ENCODE peak calls at places on chromosome 3, in ten cellular contexts. One of them, this sample, is unnamed.

GRCh38 chr3:121431717-121432517 is 113.9 kb downstream of the POLQ start:
- DNase-seq in IMR-90: peak
- DNase-seq in activated effector memory CD4-positive, alpha-beta T cell treated with anti-CD3 and anti-CD28 coated beads, Interleukin-2, amount 50 U/mL, for 16 hours: peak
- DNase-seq in mucosa of gallbladder: peak
- DNase-seq in activated CD4-positive, alpha-beta T cell treated with anti-CD3 and anti-CD28 coated beads for 24 hours: peak
- DNase-seq in central memory CD4-positive, alpha-beta T cell: peak
- DNase-seq in transverse colon: peak
- DNase-seq in GM23248: peak
- DNase-seq in posterior cingulate gyrus: no peak
- DNase-seq in stimulated activated CD4-positive, alpha-beta T cell treated with anti-CD3 and anti-CD28 coated beads, Interleukin-12 subunit alpha, Interleukin-12 subunit beta, amount 100 ng/mL, for 48 hours: peak
- DNase-seq in this sample: no peak

GRCh38 chr3:176795897-176796296 is 401.4 kb downstream of the TBL1XR1 start:
- DNase-seq in activated CD4-positive, alpha-beta T cell treated with anti-CD3 and anti-CD28 coated beads for 24 hours: no peak
- DNase-seq in stimulated activated CD4-positive, alpha-beta T cell treated with anti-CD3 and anti-CD28 coated beads, Interleukin-12 subunit alpha, Interleukin-12 subunit beta, amount 100 ng/mL, for 48 hours: no peak
- DNase-seq in IMR-90: no peak
- DNase-seq in posterior cingulate gyrus: no peak
- DNase-seq in activated effector memory CD4-positive, alpha-beta T cell treated with anti-CD3 and anti-CD28 coated beads, Interleukin-2, amount 50 U/mL, for 16 hours: no peak
- DNase-seq in central memory CD4-positive, alpha-beta T cell: no peak
- DNase-seq in mucosa of gallbladder: no peak
- DNase-seq in GM23248: peak
- DNase-seq in transverse colon: no peak
- DNase-seq in this sample: peak

GRCh38 chr3:108090066-108090700 is 648 bp downstream of the CD47 start:
- DNase-seq in posterior cingulate gyrus: peak
- DNase-seq in stimulated activated CD4-positive, alpha-beta T cell treated with anti-CD3 and anti-CD28 coated beads, Interleukin-12 subunit alpha, Interleukin-12 subunit beta, amount 100 ng/mL, for 48 hours: peak
- DNase-seq in activated CD4-positive, alpha-beta T cell treated with anti-CD3 and anti-CD28 coated beads for 24 hours: no peak
- DNase-seq in GM23248: peak
- DNase-seq in transverse colon: peak
- DNase-seq in IMR-90: peak
- DNase-seq in central memory CD4-positive, alpha-beta T cell: peak
- DNase-seq in mucosa of gallbladder: peak
- DNase-seq in activated effector memory CD4-positive, alpha-beta T cell treated with anti-CD3 and anti-CD28 coated beads, Interleukin-2, amount 50 U/mL, for 16 hours: peak
- DNase-seq in this sample: no peak

GRCh38 chr3:146503459-146504202 is 34.3 kb upstream of the PLSCR2 start:
- DNase-seq in GM23248: peak
- DNase-seq in posterior cingulate gyrus: no peak
- DNase-seq in activated effector memory CD4-positive, alpha-beta T cell treated with anti-CD3 and anti-CD28 coated beads, Interleukin-2, amount 50 U/mL, for 16 hours: no peak
- DNase-seq in activated CD4-positive, alpha-beta T cell treated with anti-CD3 and anti-CD28 coated beads for 24 hours: no peak
- DNase-seq in mucosa of gallbladder: no peak
- DNase-seq in central memory CD4-positive, alpha-beta T cell: no peak
- DNase-seq in IMR-90: peak
- DNase-seq in stimulated activated CD4-positive, alpha-beta T cell treated with anti-CD3 and anti-CD28 coated beads, Interleukin-12 subunit alpha, Interleukin-12 subunit beta, amount 100 ng/mL, for 48 hours: no peak
- DNase-seq in transverse colon: peak
- DNase-seq in this sample: no peak

GRCh38 chr3:130760922-130761321 is 14.3 kb upstream of the PIK3R4 start:
- DNase-seq in transverse colon: no peak
- DNase-seq in mucosa of gallbladder: no peak
- DNase-seq in posterior cingulate gyrus: no peak
- DNase-seq in IMR-90: no peak
- DNase-seq in stimulated activated CD4-positive, alpha-beta T cell treated with anti-CD3 and anti-CD28 coated beads, Interleukin-12 subunit alpha, Interleukin-12 subunit beta, amount 100 ng/mL, for 48 hours: no peak
- DNase-seq in activated CD4-positive, alpha-beta T cell treated with anti-CD3 and anti-CD28 coated beads for 24 hours: no peak
- DNase-seq in activated effector memory CD4-positive, alpha-beta T cell treated with anti-CD3 and anti-CD28 coated beads, Interleukin-2, amount 50 U/mL, for 16 hours: no peak
- DNase-seq in GM23248: peak
- DNase-seq in central memory CD4-positive, alpha-beta T cell: no peak
- DNase-seq in this sample: no peak

GRCh38 chr3:98114264-98114663 is 16.3 kb upstream of the OR5H1 start:
- DNase-seq in posterior cingulate gyrus: no peak
- DNase-seq in transverse colon: no peak
- DNase-seq in mucosa of gallbladder: no peak
- DNase-seq in stimulated activated CD4-positive, alpha-beta T cell treated with anti-CD3 and anti-CD28 coated beads, Interleukin-12 subunit alpha, Interleukin-12 subunit beta, amount 100 ng/mL, for 48 hours: no peak
- DNase-seq in activated CD4-positive, alpha-beta T cell treated with anti-CD3 and anti-CD28 coated beads for 24 hours: no peak
- DNase-seq in GM23248: no peak
- DNase-seq in IMR-90: no peak
- DNase-seq in activated effector memory CD4-positive, alpha-beta T cell treated with anti-CD3 and anti-CD28 coated beads, Interleukin-2, amount 50 U/mL, for 16 hours: no peak
- DNase-seq in central memory CD4-positive, alpha-beta T cell: no peak
- DNase-seq in this sample: no peak

GRCh38 chr3:72938471-72939265 is 50.8 kb downstream of the GXYLT2 start:
- DNase-seq in IMR-90: peak
- DNase-seq in activated CD4-positive, alpha-beta T cell treated with anti-CD3 and anti-CD28 coated beads for 24 hours: no peak
- DNase-seq in GM23248: peak
- DNase-seq in central memory CD4-positive, alpha-beta T cell: peak
- DNase-seq in activated effector memory CD4-positive, alpha-beta T cell treated with anti-CD3 and anti-CD28 coated beads, Interleukin-2, amount 50 U/mL, for 16 hours: no peak
- DNase-seq in posterior cingulate gyrus: no peak
- DNase-seq in transverse colon: peak
- DNase-seq in stimulated activated CD4-positive, alpha-beta T cell treated with anti-CD3 and anti-CD28 coated beads, Interleukin-12 subunit alpha, Interleukin-12 subunit beta, amount 100 ng/mL, for 48 hours: no peak
- DNase-seq in mucosa of gallbladder: peak
- DNase-seq in this sample: no peak

GRCh38 chr3:78856164-78856563 is 911.6 kb downstream of the ROBO1 start:
- DNase-seq in GM23248: no peak
- DNase-seq in mucosa of gallbladder: no peak
- DNase-seq in activated effector memory CD4-positive, alpha-beta T cell treated with anti-CD3 and anti-CD28 coated beads, Interleukin-2, amount 50 U/mL, for 16 hours: no peak
- DNase-seq in stimulated activated CD4-positive, alpha-beta T cell treated with anti-CD3 and anti-CD28 coated beads, Interleukin-12 subunit alpha, Interleukin-12 subunit beta, amount 100 ng/mL, for 48 hours: no peak
- DNase-seq in IMR-90: no peak
- DNase-seq in central memory CD4-positive, alpha-beta T cell: no peak
- DNase-seq in transverse colon: no peak
- DNase-seq in activated CD4-positive, alpha-beta T cell treated with anti-CD3 and anti-CD28 coated beads for 24 hours: no peak
- DNase-seq in posterior cingulate gyrus: no peak
- DNase-seq in this sample: no peak

GRCh38 chr3:116579843-116580242 is 129.7 kb upstream of the TUSC7 start:
- DNase-seq in stimulated activated CD4-positive, alpha-beta T cell treated with anti-CD3 and anti-CD28 coated beads, Interleukin-12 subunit alpha, Interleukin-12 subunit beta, amount 100 ng/mL, for 48 hours: no peak
- DNase-seq in GM23248: peak
- DNase-seq in posterior cingulate gyrus: no peak
- DNase-seq in transverse colon: no peak
- DNase-seq in mucosa of gallbladder: no peak
- DNase-seq in central memory CD4-positive, alpha-beta T cell: no peak
- DNase-seq in activated CD4-positive, alpha-beta T cell treated with anti-CD3 and anti-CD28 coated beads for 24 hours: no peak
- DNase-seq in activated effector memory CD4-positive, alpha-beta T cell treated with anti-CD3 and anti-CD28 coated beads, Interleukin-2, amount 50 U/mL, for 16 hours: no peak
- DNase-seq in IMR-90: peak
- DNase-seq in this sample: peak

GRCh38 chr3:160130950-160131349 is 94.3 kb upstream of the C3orf80 start:
- DNase-seq in mucosa of gallbladder: no peak
- DNase-seq in stimulated activated CD4-positive, alpha-beta T cell treated with anti-CD3 and anti-CD28 coated beads, Interleukin-12 subunit alpha, Interleukin-12 subunit beta, amount 100 ng/mL, for 48 hours: no peak
- DNase-seq in GM23248: peak
- DNase-seq in posterior cingulate gyrus: no peak
- DNase-seq in central memory CD4-positive, alpha-beta T cell: no peak
- DNase-seq in IMR-90: peak
- DNase-seq in transverse colon: no peak
- DNase-seq in activated effector memory CD4-positive, alpha-beta T cell treated with anti-CD3 and anti-CD28 coated beads, Interleukin-2, amount 50 U/mL, for 16 hours: no peak
- DNase-seq in activated CD4-positive, alpha-beta T cell treated with anti-CD3 and anti-CD28 coated beads for 24 hours: no peak
- DNase-seq in this sample: no peak

GRCh38 chr3:113287111-113287817 is 75.9 kb downstream of the BOC start:
- DNase-seq in mucosa of gallbladder: no peak
- DNase-seq in activated CD4-positive, alpha-beta T cell treated with anti-CD3 and anti-CD28 coated beads for 24 hours: no peak
- DNase-seq in GM23248: peak
- DNase-seq in transverse colon: no peak
- DNase-seq in posterior cingulate gyrus: no peak
- DNase-seq in activated effector memory CD4-positive, alpha-beta T cell treated with anti-CD3 and anti-CD28 coated beads, Interleukin-2, amount 50 U/mL, for 16 hours: no peak
- DNase-seq in stimulated activated CD4-positive, alpha-beta T cell treated with anti-CD3 and anti-CD28 coated beads, Interleukin-12 subunit alpha, Interleukin-12 subunit beta, amount 100 ng/mL, for 48 hours: no peak
- DNase-seq in IMR-90: peak
- DNase-seq in central memory CD4-positive, alpha-beta T cell: no peak
- DNase-seq in this sample: no peak

GRCh38 chr3:73576995-73577394 is 47.7 kb downstream of the PDZRN3 start:
- DNase-seq in transverse colon: no peak
- DNase-seq in stimulated activated CD4-positive, alpha-beta T cell treated with anti-CD3 and anti-CD28 coated beads, Interleukin-12 subunit alpha, Interleukin-12 subunit beta, amount 100 ng/mL, for 48 hours: no peak
- DNase-seq in central memory CD4-positive, alpha-beta T cell: no peak
- DNase-seq in mucosa of gallbladder: no peak
- DNase-seq in activated effector memory CD4-positive, alpha-beta T cell treated with anti-CD3 and anti-CD28 coated beads, Interleukin-2, amount 50 U/mL, for 16 hours: no peak
- DNase-seq in activated CD4-positive, alpha-beta T cell treated with anti-CD3 and anti-CD28 coated beads for 24 hours: no peak
- DNase-seq in IMR-90: peak
- DNase-seq in GM23248: peak
- DNase-seq in posterior cingulate gyrus: no peak
- DNase-seq in this sample: no peak

GRCh38 chr3:156181509-156181908 is 61.1 kb downstream of the KCNAB1 start:
- DNase-seq in mucosa of gallbladder: no peak
- DNase-seq in transverse colon: no peak
- DNase-seq in stimulated activated CD4-positive, alpha-beta T cell treated with anti-CD3 and anti-CD28 coated beads, Interleukin-12 subunit alpha, Interleukin-12 subunit beta, amount 100 ng/mL, for 48 hours: no peak
- DNase-seq in GM23248: peak
- DNase-seq in activated effector memory CD4-positive, alpha-beta T cell treated with anti-CD3 and anti-CD28 coated beads, Interleukin-2, amount 50 U/mL, for 16 hours: no peak
- DNase-seq in activated CD4-positive, alpha-beta T cell treated with anti-CD3 and anti-CD28 coated beads for 24 hours: no peak
- DNase-seq in IMR-90: peak
- DNase-seq in posterior cingulate gyrus: no peak
- DNase-seq in central memory CD4-positive, alpha-beta T cell: no peak
- DNase-seq in this sample: no peak